ENCODE peak calls at places on chromosomes 11 and 22, in seven cellular contexts. A, J, L, V, G, N and Z are unnamed samples.
A peak's percentile ranks its signal among the peaks of the same experiment; 100 is the strongest.

GRCh38 chr11:46363031-46363407 is 15.8 kb downstream of the DGKZ start:
- DNase-seq in A (no peak), J (peak; percentile 81), L (peak; percentile 54), V (peak; percentile 75), G (no peak), N (no peak), Z (no peak)

GRCh38 chr11:10289765-10290420 is 4.1 kb downstream of the SBF2 start:
- DNase-seq in A (no peak), J (no peak), L (no peak), V (no peak), G (no peak), N (no peak), Z (no peak)

GRCh38 chr11:16610213-16610737 is 128.2 kb upstream of the C11orf58 start:
- DNase-seq in A (no peak), J (no peak), L (no peak), V (no peak), G (no peak), N (no peak), Z (no peak)

GRCh38 chr11:9802291-9802861 is 138.5 kb downstream of the SWAP70 start:
- DNase-seq in A (no peak), J (no peak), L (no peak), V (no peak), G (no peak), N (no peak), Z (no peak)

GRCh38 chr11:120929664-120930154 is 94.2 kb upstream of the TBCEL start:
- DNase-seq in A (peak; percentile 84), J (no peak), L (peak; percentile 38), V (no peak), G (peak; percentile 23), N (no peak), Z (peak; percentile 77)

GRCh38 chr11:132779487-132779886 is 752.8 kb downstream of the OPCML start:
- DNase-seq in A (peak; percentile 25), J (no peak), L (no peak), V (no peak), G (no peak), N (no peak), Z (no peak)

GRCh38 chr11:63511349-63511748 is 5.5 kb downstream of the LGALS12 start:
- DNase-seq in A (no peak), J (no peak), L (no peak), V (no peak), G (no peak), N (no peak), Z (peak; percentile 8)

GRCh38 chr22:27802389-27803079 is 978 bp upstream of the MN1 start:
- DNase-seq in A (no peak), J (no peak), L (no peak), V (no peak), G (no peak), N (no peak), Z (no peak)

GRCh38 chr22:44543781-44544181 is 45.7 kb upstream of the RTL6 start:
- DNase-seq in A (no peak), J (peak; percentile 46), L (no peak), V (no peak), G (no peak), N (no peak), Z (no peak)

GRCh38 chr11:84887055-84887629 is 740.0 kb downstream of the DLG2 start:
- DNase-seq in A (no peak), J (no peak), L (no peak), V (no peak), G (no peak), N (no peak), Z (no peak)

GRCh38 chr22:29302681-29303465 is 3.6 kb upstream of the GAS2L1 start:
- DNase-seq in A (no peak), J (no peak), L (peak; percentile 78), V (no peak), G (no peak), N (peak; percentile 75), Z (no peak)

GRCh38 chr11:47768090-47768620 is 1.0 kb upstream of the FNBP4 start:
- DNase-seq in A (no peak), J (peak; percentile 86), L (peak; percentile 54), V (peak; percentile 78), G (no peak), N (peak; percentile 84), Z (peak; percentile 20)

GRCh38 chr11:113632981-113633380 is 73.1 kb downstream of the TMPRSS5 start:
- DNase-seq in A (no peak), J (no peak), L (no peak), V (no peak), G (no peak), N (no peak), Z (no peak)

GRCh38 chr22:39178206-39179111 is 26.0 kb upstream of the CBX7 start:
- DNase-seq in A (no peak), J (no peak), L (no peak), V (no peak), G (no peak), N (peak; percentile 74), Z (no peak)

GRCh38 chr11:69609351-69609750 is 31.6 kb upstream of the CCND1 start:
- DNase-seq in A (no peak), J (no peak), L (no peak), V (no peak), G (no peak), N (peak; percentile 15), Z (no peak)

GRCh38 chr11:34408580-34409172 is 30.1 kb upstream of the CAT start:
- DNase-seq in A (no peak), J (no peak), L (no peak), V (no peak), G (no peak), N (no peak), Z (no peak)

GRCh38 chr11:59754494-59754858 is 700 bp upstream of the STX3 start:
- DNase-seq in A (peak; percentile 22), J (no peak), L (peak; percentile 34), V (peak; percentile 30), G (no peak), N (no peak), Z (peak; percentile 40)

GRCh38 chr11:44110231-44110679 is 14.8 kb downstream of the EXT2 start:
- DNase-seq in A (peak; percentile 64), J (no peak), L (peak; percentile 65), V (peak; percentile 71), G (peak; percentile 38), N (no peak), Z (peak; percentile 60)

GRCh38 chr22:41350087-41350486 is 31.7 kb upstream of the TEF start:
- DNase-seq in A (no peak), J (no peak), L (no peak), V (no peak), G (no peak), N (no peak), Z (no peak)

GRCh38 chr11:3645552-3645951 is 624 bp downstream of the ART1 start:
- DNase-seq in A (no peak), J (no peak), L (no peak), V (no peak), G (no peak), N (no peak), Z (no peak)

GRCh38 chr11:72598901-72599300 is 75.3 kb downstream of the PDE2A start:
- DNase-seq in A (peak; percentile 68), J (no peak), L (peak; percentile 52), V (peak; percentile 51), G (peak; percentile 29), N (no peak), Z (no peak)

GRCh38 chr22:46737105-46737975 is 712 bp downstream of the CERK start:
- DNase-seq in A (peak; percentile 58), J (no peak), L (peak; percentile 53), V (peak; percentile 57), G (peak; percentile 29), N (no peak), Z (peak; percentile 67)

GRCh38 chr11:65187146-65187675 is 5.5 kb downstream of the CAPN1 start:
- DNase-seq in A (no peak), J (no peak), L (peak; percentile 4), V (no peak), G (no peak), N (peak; percentile 47), Z (no peak)

GRCh38 chr11:8604078-8604723 is 10.2 kb upstream of the STK33 start:
- DNase-seq in A (peak; percentile 79), J (peak; percentile 77), L (peak; percentile 69), V (no peak), G (peak; percentile 34), N (no peak), Z (peak; percentile 66)

DNA sequence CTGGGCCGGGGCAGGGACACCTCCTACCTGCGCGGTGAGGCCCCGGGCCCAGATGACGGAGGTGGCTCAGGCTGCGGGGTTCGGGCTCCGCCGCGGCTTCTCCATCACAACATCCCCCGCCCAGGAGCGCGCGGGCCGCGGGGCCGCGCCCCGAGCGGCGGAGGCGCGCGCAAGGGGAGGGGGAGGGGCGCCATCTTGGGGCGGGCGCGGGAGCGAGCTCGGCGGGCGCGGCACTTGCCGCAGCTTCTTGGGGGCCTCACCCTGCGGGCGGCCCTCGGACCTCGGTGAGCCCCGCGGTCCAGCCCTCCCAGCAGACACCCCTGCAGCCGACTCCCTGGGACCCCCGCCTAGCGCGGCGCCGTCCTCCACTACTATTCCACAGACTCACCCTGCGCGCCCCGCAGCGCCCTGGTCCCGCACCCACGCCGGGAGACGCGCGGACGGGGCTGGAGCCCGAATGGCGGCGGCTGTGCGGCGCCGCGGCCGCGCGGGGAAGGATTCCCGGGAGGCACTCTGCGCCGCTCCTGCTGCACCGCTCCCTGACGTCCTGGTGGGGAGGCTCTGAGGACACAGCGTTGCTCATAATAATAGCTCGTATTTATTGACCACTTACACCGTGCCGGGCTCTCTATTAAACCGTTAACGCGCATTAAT is at the start of gene APBB1:
- DNase-seq in A (peak; percentile 68), J (peak; percentile 86), L (peak; percentile 74), V (peak; percentile 78), G (peak; percentile 55), N (no peak), Z (peak; percentile 76)
- TF ChIP-seq CTCF in A (no peak), J (peak; percentile 25), L (peak; percentile 20), V (peak; percentile 18), G (peak; percentile 31), N (no peak), Z (no peak)

GRCh38 chr11:61279934-61280656 is 15.0 kb downstream of the VWCE start:
- DNase-seq in A (no peak), J (no peak), L (peak; percentile 57), V (no peak), G (no peak), N (no peak), Z (no peak)
- TF ChIP-seq CTCF in A (no peak), J (no peak), L (no peak), V (no peak), G (no peak), N (no peak), Z (no peak)

DNA sequence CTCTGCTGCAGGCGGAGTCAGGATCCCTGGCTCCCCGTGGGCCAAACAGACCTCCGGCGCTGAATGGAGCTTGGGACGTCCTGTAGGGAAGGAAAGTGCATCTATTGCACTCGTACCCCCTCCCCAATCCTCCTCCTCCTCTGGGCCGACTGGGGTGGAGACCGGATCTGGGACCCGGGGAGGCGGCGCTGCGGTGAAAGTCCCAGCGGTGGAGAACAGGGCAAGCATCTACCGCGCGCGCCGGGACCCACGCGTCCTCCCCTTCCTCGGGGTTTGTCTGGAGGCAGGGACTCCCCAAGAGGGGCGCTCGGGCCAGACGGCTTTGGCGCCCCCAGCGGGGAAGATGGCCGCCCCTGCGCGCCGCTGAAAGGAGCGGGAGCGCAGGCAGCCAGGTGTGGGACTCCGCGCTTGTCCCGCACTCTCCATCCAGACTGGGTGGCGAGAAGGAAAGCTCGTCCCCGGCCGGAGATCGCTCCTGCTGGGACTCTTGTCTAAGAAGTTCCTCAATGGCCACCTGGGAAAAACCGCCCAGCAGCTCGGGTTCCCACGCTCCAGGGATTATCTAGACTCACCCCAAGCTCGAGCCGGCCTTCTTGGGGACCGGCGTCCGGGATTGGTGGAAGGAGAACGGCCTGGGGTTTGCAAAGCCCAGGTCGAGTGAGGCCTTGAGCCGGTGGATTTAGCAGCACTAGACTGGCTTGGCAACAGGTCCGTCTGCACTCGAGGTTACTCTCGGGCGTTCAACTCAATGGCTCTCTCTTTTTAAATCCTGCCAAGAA is 718 bp downstream of the FADS2 start:
- DNase-seq in A (peak; percentile 64), J (peak; percentile 72), L (peak; percentile 31), V (peak; percentile 63), G (peak; percentile 55), N (no peak), Z (peak; percentile 76)
- TF ChIP-seq CTCF in A (peak; percentile 29), J (peak; percentile 50), L (peak; percentile 29), V (peak; percentile 49), G (peak; percentile 63), N (no peak), Z (peak; percentile 62)

GRCh38 chr11:111851636-111852035 is 19.7 kb downstream of the ALG9 start:
- DNase-seq in A (no peak), J (no peak), L (no peak), V (no peak), G (no peak), N (no peak), Z (no peak)
- TF ChIP-seq CTCF in A (no peak), J (peak; percentile 34), L (peak; percentile 13), V (no peak), G (peak; percentile 37), N (no peak), Z (no peak)